ENCODE peak calls at places on chromosomes 16 and 17, in nine cellular contexts. F is NCI-H2081; E is substantia nigra; O is tibial nerve; J is left cardiac atrium; C is Right ventricle myocardium superior; D is stimulated activated CD8-positive, alpha-beta memory T cell treated with anti-CD3 and anti-CD28 coated beads, Interleukin-2, amount 100 ng/mL, for 48 hours; P is CD8-positive, alpha-beta memory T cell; G is heart right ventricle. L is an unnamed sample.

GRCh38 chr16:53962041-53962440 is 258.1 kb downstream of the FTO start:
- DNase-seq in D (no peak), O (no peak), G (no peak), F (no peak), J (no peak), P (no peak), E (no peak), C (no peak), L (no peak)

GRCh38 chr16:54242199-54242598 is 44.4 kb downstream of the IRX3 start:
- DNase-seq in F (no peak), O (no peak), P (no peak), E (no peak), G (no peak), D (no peak), C (no peak), J (no peak), L (no peak)

GRCh38 chr17:8673621-8674020 is 43.1 kb upstream of the MYH10 start:
- DNase-seq in E (no peak), C (no peak), P (no peak), D (no peak), O (no peak), F (no peak), J (peak; percentile 61), G (no peak), L (no peak)

GRCh38 chr17:31434404-31435050 is 43.1 kb downstream of the RAB11FIP4 start:
- DNase-seq in F (no peak), D (no peak), O (no peak), G (no peak), J (no peak), C (no peak), P (no peak), E (no peak), L (no peak)

GRCh38 chr16:28878083-28878926 is at the start of gene ATP2A1:
- DNase-seq in J (no peak), P (no peak), D (no peak), C (no peak), O (no peak), E (no peak), G (no peak), F (no peak), L (no peak)

GRCh38 chr17:40825596-40825995 is 3.2 kb upstream of the KRT10 start:
- DNase-seq in F (no peak), O (no peak), E (no peak), P (no peak), C (no peak), G (no peak), J (no peak), D (no peak), L (no peak)

GRCh38 chr16:1183235-1183907 is 30.5 kb downstream of the CACNA1H start:
- DNase-seq in C (peak; percentile 60), F (no peak), J (peak; percentile 66), D (no peak), O (no peak), G (peak; percentile 67), E (no peak), P (no peak), L (no peak)

GRCh38 chr16:70614208-70614951 is 32.0 kb upstream of the IL34 start:
- DNase-seq in F (no peak), D (no peak), C (no peak), J (no peak), E (no peak), P (no peak), O (no peak), G (no peak), L (no peak)

GRCh38 chr16:86495756-86496261 is 14.5 kb upstream of the FOXF1 start:
- DNase-seq in F (no peak), O (no peak), D (no peak), E (no peak), C (no peak), J (no peak), G (no peak), P (no peak), L (no peak)

GRCh38 chr17:35684046-35684802 is 47.2 kb upstream of the RASL10B start:
- DNase-seq in C (no peak), E (no peak), P (no peak), O (no peak), F (no peak), D (no peak), G (no peak), J (no peak), L (no peak)

GRCh38 chr17:2707721-2708584 is 3.6 kb downstream of the CLUH start:
- DNase-seq in G (peak; percentile 83), J (peak; percentile 67), C (peak; percentile 88), O (no peak), P (no peak), D (no peak), F (no peak), E (peak; percentile 43), L (no peak)

GRCh38 chr17:67376509-67376891 is 581 bp upstream of the PITPNC1 start:
- DNase-seq in G (no peak), C (no peak), D (no peak), F (no peak), J (no peak), E (no peak), P (no peak), O (peak; percentile 26), L (no peak)

GRCh38 chr17:27323538-27324212 is 29.8 kb downstream of the WSB1 start:
- DNase-seq in G (peak; percentile 84), E (no peak), F (no peak), D (no peak), C (peak; percentile 88), O (peak; percentile 61), P (no peak), J (peak; percentile 89), L (no peak)

GRCh38 chr17:81867123-81867951 is 3.8 kb downstream of the ARHGDIA start:
- DNase-seq in E (no peak), O (no peak), J (peak; percentile 57), D (no peak), C (no peak), G (no peak), F (peak; percentile 30), P (no peak), L (no peak)

GRCh38 chr16:4944333-4945281 is 7.7 kb upstream of the PPL start:
- DNase-seq in D (no peak), F (peak; percentile 93), G (peak; percentile 86), O (peak; percentile 87), J (peak; percentile 93), E (no peak), P (no peak), C (peak; percentile 90), L (no peak)

GRCh38 chr17:7997186-7997585 is 5.2 kb upstream of the GUCY2D start:
- DNase-seq in O (no peak), C (no peak), G (peak; percentile 25), D (no peak), J (no peak), F (no peak), E (no peak), P (no peak), L (no peak)

GRCh38 chr17:55056530-55056929 is 88.0 kb downstream of the STXBP4 start:
- DNase-seq in C (no peak), G (no peak), O (no peak), F (peak; percentile 56), J (no peak), D (no peak), P (no peak), E (no peak), L (no peak)

GRCh38 chr17:31509095-31509804 is 117.8 kb downstream of the RAB11FIP4 start:
- DNase-seq in P (peak; percentile 49), D (no peak), E (no peak), J (no peak), F (no peak), O (no peak), C (no peak), G (no peak), L (no peak)

GRCh38 chr17:38871247-38871991 is 1.6 kb downstream of the LASP1 start:
- DNase-seq in G (no peak), P (peak; percentile 79), E (no peak), D (peak; percentile 74), C (peak; percentile 64), J (peak; percentile 77), F (no peak), O (peak; percentile 77), L (no peak)

GRCh38 chr17:75367312-75367711 is 38.2 kb downstream of the GRB2 start:
- DNase-seq in P (no peak), E (no peak), J (no peak), D (no peak), F (no peak), O (no peak), G (no peak), C (no peak), L (no peak)

GRCh38 chr17:82424001-82424862 is 5.8 kb upstream of the OGFOD3 start:
- DNase-seq in P (peak; percentile 64), E (no peak), O (peak; percentile 63), J (no peak), C (no peak), D (peak; percentile 50), G (no peak), F (no peak), L (peak; percentile 28)

GRCh38 chr16:6682142-6682811 is 650.4 kb upstream of the RBFOX1 start:
- DNase-seq in E (no peak), D (peak; percentile 8), O (peak; percentile 9), P (no peak), C (peak; percentile 46), J (peak; percentile 18), F (no peak), G (peak; percentile 13), L (no peak)

GRCh38 chr17:36979585-36979941 is 30.8 kb downstream of the AATF start:
- DNase-seq in O (no peak), D (no peak), J (no peak), P (no peak), F (no peak), E (no peak), G (no peak), C (no peak), L (no peak)

GRCh38 chr17:34578016-34578415 is 1.4 kb upstream of the TMEM132E start:
- DNase-seq in F (no peak), E (no peak), D (no peak), J (no peak), G (no peak), C (no peak), O (no peak), P (no peak), L (no peak)

GRCh38 chr16:17273142-17273561 is 197.6 kb downstream of the XYLT1 start:
- DNase-seq in E (no peak), C (no peak), O (peak; percentile 38), P (no peak), J (no peak), D (peak; percentile 9), G (no peak), F (no peak), L (no peak)

GRCh38 chr16:67933805-67934204 is 2.1 kb upstream of the CTRL start:
- DNase-seq in J (no peak), P (no peak), G (no peak), C (no peak), E (no peak), D (no peak), O (no peak), F (no peak), L (no peak)

GRCh38 chr17:72358465-72358864 is 237.6 kb downstream of the SOX9 start:
- DNase-seq in P (no peak), E (no peak), F (no peak), C (no peak), G (no peak), D (no peak), J (no peak), O (no peak), L (no peak)

GRCh38 chr16:4488486-4488967 is 12.3 kb downstream of the HMOX2 start:
- DNase-seq in O (no peak), G (no peak), F (no peak), C (no peak), E (no peak), P (no peak), J (no peak), D (no peak), L (no peak)

GRCh38 chr17:58278661-58279015 is 2.1 kb downstream of the MPO start:
- DNase-seq in D (no peak), F (no peak), O (no peak), P (no peak), J (peak; percentile 73), G (peak; percentile 48), E (no peak), C (peak; percentile 75), L (no peak)

GRCh38 chr16:51523400-51523799 is 372.3 kb upstream of the SALL1 start:
- DNase-seq in D (no peak), E (no peak), C (no peak), F (no peak), O (no peak), J (no peak), P (no peak), G (no peak), L (no peak)

GRCh38 chr16:15141586-15141985 is 47.5 kb upstream of the RRN3 start:
- DNase-seq in D (no peak), F (no peak), P (no peak), C (no peak), G (no peak), E (no peak), J (peak; percentile 18), O (no peak), L (no peak)

L was measured in SK-N-MC.